ENCODE peak calls at places on chromosomes 1 and 21, in six cellular contexts. One of them, this sample, is unnamed.

GRCh38 chr1:26533951-26534514 is 4.5 kb downstream of the RPS6KA1 start:
- DNase-seq in colonic mucosa: no peak
- DNase-seq in ascending aorta: no peak
- DNase-seq in GM23338: no peak
- DNase-seq in IMR-90: no peak
- DNase-seq in sigmoid colon: no peak
- DNase-seq in this sample: no peak

GRCh38 chr1:50416553-50417453 is 6.4 kb downstream of the DMRTA2 start:
- DNase-seq in GM23338: peak; percentile 95
- DNase-seq in sigmoid colon: no peak
- DNase-seq in IMR-90: no peak
- DNase-seq in colonic mucosa: no peak
- DNase-seq in ascending aorta: no peak
- DNase-seq in this sample: no peak

GRCh38 chr1:230167419-230167852 is 100.4 kb downstream of the GALNT2 start:
- DNase-seq in IMR-90: peak; percentile 62
- DNase-seq in GM23338: peak; percentile 81
- DNase-seq in ascending aorta: no peak
- DNase-seq in colonic mucosa: peak; percentile 37
- DNase-seq in sigmoid colon: peak; percentile 60
- DNase-seq in this sample: peak; percentile 55

GRCh38 chr21:39079617-39080016 is 103.6 kb downstream of the PSMG1 start:
- DNase-seq in IMR-90: peak; percentile 33
- DNase-seq in GM23338: no peak
- DNase-seq in ascending aorta: peak; percentile 66
- DNase-seq in sigmoid colon: peak; percentile 85
- DNase-seq in colonic mucosa: peak; percentile 49
- DNase-seq in this sample: no peak

GRCh38 chr1:47927165-47927564 is 70.0 kb downstream of the TRABD2B start:
- DNase-seq in ascending aorta: no peak
- DNase-seq in GM23338: no peak
- DNase-seq in IMR-90: no peak
- DNase-seq in sigmoid colon: no peak
- DNase-seq in colonic mucosa: no peak
- DNase-seq in this sample: peak; percentile 26

GRCh38 chr1:22104865-22105437 is 37.9 kb downstream of the WNT4 start:
- DNase-seq in sigmoid colon: no peak
- DNase-seq in GM23338: no peak
- DNase-seq in colonic mucosa: no peak
- DNase-seq in IMR-90: no peak
- DNase-seq in ascending aorta: no peak
- DNase-seq in this sample: no peak

GRCh38 chr1:2185880-2186855 is 8.4 kb downstream of the FAAP20 start:
- DNase-seq in IMR-90: no peak
- DNase-seq in sigmoid colon: no peak
- DNase-seq in colonic mucosa: no peak
- DNase-seq in GM23338: no peak
- DNase-seq in ascending aorta: no peak
- DNase-seq in this sample: no peak

GRCh38 chr1:201739492-201740085 is 89.4 kb upstream of the IPO9 start:
- DNase-seq in colonic mucosa: peak; percentile 81
- DNase-seq in ascending aorta: no peak
- DNase-seq in sigmoid colon: peak; percentile 88
- DNase-seq in IMR-90: no peak
- DNase-seq in GM23338: peak; percentile 90
- DNase-seq in this sample: peak; percentile 79

GRCh38 chr1:245258271-245258920 is 103.6 kb downstream of the KIF26B start:
- DNase-seq in GM23338: no peak
- DNase-seq in IMR-90: no peak
- DNase-seq in ascending aorta: no peak
- DNase-seq in colonic mucosa: peak; percentile 55
- DNase-seq in sigmoid colon: no peak
- DNase-seq in this sample: peak; percentile 46

GRCh38 chr1:8941906-8942305 is 3.8 kb upstream of the CA6 start:
- DNase-seq in sigmoid colon: no peak
- DNase-seq in GM23338: no peak
- DNase-seq in ascending aorta: no peak
- DNase-seq in colonic mucosa: no peak
- DNase-seq in IMR-90: peak; percentile 91
- DNase-seq in this sample: peak; percentile 88

GRCh38 chr1:154972213-154972516 is 1.6 kb upstream of the SHC1 start:
- DNase-seq in sigmoid colon: no peak
- DNase-seq in colonic mucosa: no peak
- DNase-seq in GM23338: no peak
- DNase-seq in IMR-90: no peak
- DNase-seq in ascending aorta: no peak
- DNase-seq in this sample: no peak

GRCh38 chr1:21547876-21548275 is 38.7 kb downstream of the ALPL start:
- DNase-seq in colonic mucosa: no peak
- DNase-seq in sigmoid colon: no peak
- DNase-seq in ascending aorta: no peak
- DNase-seq in GM23338: no peak
- DNase-seq in IMR-90: no peak
- DNase-seq in this sample: no peak

GRCh38 chr1:179788259-179788658 is 45.2 kb downstream of the FAM163A start:
- DNase-seq in sigmoid colon: no peak
- DNase-seq in IMR-90: no peak
- DNase-seq in ascending aorta: no peak
- DNase-seq in colonic mucosa: no peak
- DNase-seq in GM23338: peak; percentile 83
- DNase-seq in this sample: no peak

GRCh38 chr1:216464489-216464888 is 41.2 kb upstream of the USH2A start:
- DNase-seq in sigmoid colon: no peak
- DNase-seq in colonic mucosa: no peak
- DNase-seq in IMR-90: peak; percentile 98
- DNase-seq in ascending aorta: no peak
- DNase-seq in GM23338: no peak
- DNase-seq in this sample: peak; percentile 90

GRCh38 chr1:44250113-44250781 is 37.0 kb downstream of the DMAP1 start:
- DNase-seq in IMR-90: no peak
- DNase-seq in colonic mucosa: no peak
- DNase-seq in GM23338: no peak
- DNase-seq in sigmoid colon: no peak
- DNase-seq in ascending aorta: no peak
- DNase-seq in this sample: no peak

GRCh38 chr1:42463906-42464305 is 820 bp downstream of the CCDC30 start:
- DNase-seq in sigmoid colon: no peak
- DNase-seq in ascending aorta: no peak
- DNase-seq in GM23338: no peak
- DNase-seq in IMR-90: no peak
- DNase-seq in colonic mucosa: no peak
- DNase-seq in this sample: no peak
- H3K27ac ChIP-seq in sigmoid colon: no peak overlapping the region
- H3K27ac ChIP-seq in ascending aorta: no peak overlapping the region
- H3K27ac ChIP-seq in GM23338: no peak overlapping the region
- H3K27ac ChIP-seq in IMR-90: no peak overlapping the region
- H3K27ac ChIP-seq in colonic mucosa: no peak overlapping the region
- H3K27ac ChIP-seq in this sample: no peak overlapping the region

GRCh38 chr1:937521-937920 is 13.8 kb downstream of the SAMD11 start:
- DNase-seq in IMR-90: no peak
- DNase-seq in colonic mucosa: no peak
- DNase-seq in ascending aorta: no peak
- DNase-seq in GM23338: no peak
- DNase-seq in sigmoid colon: no peak
- DNase-seq in this sample: no peak

GRCh38 chr1:938711-939504 is 15.2 kb downstream of the SAMD11 start:
- DNase-seq in ascending aorta: no peak
- DNase-seq in GM23338: peak; percentile 71
- DNase-seq in colonic mucosa: no peak
- DNase-seq in sigmoid colon: no peak
- DNase-seq in IMR-90: no peak
- DNase-seq in this sample: no peak

GRCh38 chr1:939511-940107 is 15.9 kb downstream of the SAMD11 start:
- DNase-seq in GM23338: no peak
- DNase-seq in sigmoid colon: no peak
- DNase-seq in IMR-90: no peak
- DNase-seq in colonic mucosa: no peak
- DNase-seq in ascending aorta: no peak
- DNase-seq in this sample: no peak

GRCh38 chr1:936865-937264 is 13.1 kb downstream of the SAMD11 start:
- DNase-seq in GM23338: no peak
- DNase-seq in colonic mucosa: no peak
- DNase-seq in sigmoid colon: no peak
- DNase-seq in ascending aorta: no peak
- DNase-seq in IMR-90: no peak
- DNase-seq in this sample: no peak

DNA sequence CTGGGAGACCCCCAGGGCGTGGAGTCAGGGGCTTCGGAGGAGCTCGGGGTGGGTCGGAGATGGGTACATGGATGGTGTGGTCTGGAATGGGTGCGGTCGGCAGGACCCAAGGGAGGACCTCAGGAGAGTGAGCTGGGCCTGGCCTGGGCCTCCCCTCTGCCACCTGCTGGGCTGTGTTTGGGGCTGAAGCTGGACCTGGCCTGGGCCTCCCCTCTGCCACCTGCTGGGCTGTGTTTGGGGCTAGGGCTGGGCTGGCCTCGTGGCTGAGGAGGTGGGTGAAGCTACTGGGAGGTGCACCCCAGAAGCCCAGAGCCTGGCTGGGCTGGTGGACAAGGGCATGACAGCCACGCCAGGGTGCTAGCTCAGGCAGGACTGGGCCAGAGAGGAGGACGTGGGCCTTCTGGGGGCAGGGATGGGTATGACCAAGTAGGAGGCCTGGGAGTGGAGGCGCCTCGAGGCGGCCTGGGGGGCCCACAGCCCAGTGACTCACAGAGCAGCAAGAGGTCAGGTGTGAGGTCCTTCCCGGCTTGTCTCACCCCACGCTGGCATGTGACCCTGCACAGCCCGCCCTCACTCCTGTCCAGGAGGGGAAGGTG is 14.5 kb downstream of the SAMD11 start:
- DNase-seq in sigmoid colon: no peak
- DNase-seq in IMR-90: peak; percentile 28
- DNase-seq in colonic mucosa: peak; percentile 56
- DNase-seq in GM23338: no peak
- DNase-seq in ascending aorta: no peak
- DNase-seq in this sample: peak; percentile 49
- H3K27ac ChIP-seq in sigmoid colon: no peak overlapping the region
- H3K27ac ChIP-seq in IMR-90: no peak overlapping the region
- H3K27ac ChIP-seq in colonic mucosa: no peak overlapping the region
- H3K27ac ChIP-seq in GM23338: no peak overlapping the region
- H3K27ac ChIP-seq in ascending aorta: no peak overlapping the region
- H3K27ac ChIP-seq in this sample: no peak overlapping the region

DNA sequence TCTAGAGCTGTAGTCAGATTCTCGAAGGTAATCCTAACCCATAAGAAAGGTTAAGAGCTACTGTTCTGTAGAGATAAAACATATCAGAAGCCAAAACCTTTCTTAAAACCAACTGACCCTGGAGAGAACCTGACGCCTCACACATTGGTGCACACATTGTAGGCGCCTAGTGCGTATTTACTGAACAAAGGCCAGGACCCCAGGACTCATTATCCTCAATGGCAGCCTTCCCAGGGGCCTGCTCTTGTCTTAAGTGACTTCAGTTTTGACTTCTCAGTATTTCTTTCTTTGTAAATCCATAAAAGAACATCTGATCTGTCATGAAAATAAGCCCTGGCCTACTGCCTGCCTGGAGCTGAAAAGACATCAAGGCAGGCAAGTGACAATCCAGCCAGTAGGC is 27.6 kb downstream of the ABCA4 start:
- DNase-seq in IMR-90: no peak
- DNase-seq in colonic mucosa: no peak
- DNase-seq in GM23338: no peak
- DNase-seq in ascending aorta: no peak
- DNase-seq in sigmoid colon: peak; percentile 33
- DNase-seq in this sample: no peak
- H3K27ac ChIP-seq in IMR-90: peak overlapping the region; percentile 34
- H3K27ac ChIP-seq in colonic mucosa: peak overlapping the region; percentile 63
- H3K27ac ChIP-seq in GM23338: no peak overlapping the region
- H3K27ac ChIP-seq in ascending aorta: peak overlapping the region; percentile 79
- H3K27ac ChIP-seq in sigmoid colon: peak overlapping the region; percentile 76
- H3K27ac ChIP-seq in this sample: no peak overlapping the region

GRCh38 chr1:185319152-185319501 is 2.1 kb upstream of the IVNS1ABP start:
- DNase-seq in ascending aorta: no peak
- DNase-seq in sigmoid colon: no peak
- DNase-seq in IMR-90: no peak
- DNase-seq in GM23338: no peak
- DNase-seq in colonic mucosa: no peak
- DNase-seq in this sample: no peak

GRCh38 chr1:185317034-185317885 is at the start of gene IVNS1ABP:
- DNase-seq in ascending aorta: peak; percentile 86
- DNase-seq in GM23338: peak; percentile 98
- DNase-seq in colonic mucosa: peak; percentile 98
- DNase-seq in sigmoid colon: peak; percentile 97
- DNase-seq in IMR-90: peak; percentile 87
- DNase-seq in this sample: peak; percentile 97

GRCh38 chr1:185316163-185317033 is 645 bp downstream of the IVNS1ABP start:
- DNase-seq in ascending aorta: peak; percentile 86
- DNase-seq in IMR-90: peak; percentile 88
- DNase-seq in sigmoid colon: peak; percentile 98
- DNase-seq in colonic mucosa: peak; percentile 99
- DNase-seq in GM23338: peak; percentile 92
- DNase-seq in this sample: peak; percentile 90

GRCh38 chr1:185317886-185318310 is 855 bp upstream of the IVNS1ABP start:
- DNase-seq in colonic mucosa: peak; percentile 50
- DNase-seq in IMR-90: no peak
- DNase-seq in GM23338: peak; percentile 52
- DNase-seq in ascending aorta: peak; percentile 8
- DNase-seq in sigmoid colon: peak; percentile 65
- DNase-seq in this sample: peak; percentile 59

DNA sequence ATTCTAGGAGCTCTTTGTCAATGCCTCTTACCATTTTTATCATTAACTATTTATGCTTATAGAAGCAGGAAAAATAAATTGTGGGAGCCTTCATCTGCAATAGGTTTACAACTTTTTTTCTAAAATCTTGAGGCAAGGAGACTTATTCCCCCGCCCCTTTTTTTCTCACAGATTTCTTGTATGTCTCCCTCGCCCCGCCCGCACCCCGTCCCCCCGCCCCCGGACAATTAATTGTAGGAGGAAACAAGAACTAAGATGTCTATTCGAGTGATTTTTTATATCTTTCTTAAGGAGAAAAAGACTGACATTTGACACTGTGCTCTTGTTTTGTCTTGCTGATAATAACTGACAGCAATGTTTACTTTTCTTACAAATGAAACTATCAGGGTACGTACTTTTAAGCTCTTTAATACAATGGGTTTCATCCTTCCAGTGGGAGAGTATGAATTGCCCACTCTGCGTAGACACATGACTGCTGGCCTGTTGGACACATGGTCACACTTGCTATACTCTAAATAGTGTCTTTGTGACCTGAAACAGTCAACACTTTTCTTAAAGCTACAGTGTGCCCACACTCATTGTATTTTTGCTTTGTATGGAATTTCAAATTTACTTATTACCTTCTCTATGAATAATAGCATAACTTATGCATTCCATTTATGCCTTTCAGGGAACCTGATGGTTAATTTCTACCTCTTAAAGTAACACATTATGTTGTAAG is 1.5 kb upstream of the IVNS1ABP start:
- DNase-seq in colonic mucosa: no peak
- DNase-seq in GM23338: no peak
- DNase-seq in sigmoid colon: no peak
- DNase-seq in ascending aorta: no peak
- DNase-seq in IMR-90: no peak
- DNase-seq in this sample: no peak
- H3K27ac ChIP-seq in colonic mucosa: peak overlapping the region; percentile 91
- H3K27ac ChIP-seq in GM23338: no peak overlapping the region
- H3K27ac ChIP-seq in sigmoid colon: peak overlapping the region; percentile 97
- H3K27ac ChIP-seq in ascending aorta: peak overlapping the region; percentile 96
- H3K27ac ChIP-seq in IMR-90: no peak overlapping the region
- H3K27ac ChIP-seq in this sample: no peak overlapping the region

This sample was measured in RWPE1.